ENCODE peak calls at places on chromosomes 13 and 19, in eight cellular contexts. J is GM23338; D is IMR-90; S is HuH-7.5; V is NCI-H510A; L is NCI-H1092; X is NCI-H1930; Y is activated CD8-positive, alpha-beta memory T cell treated with anti-CD3 and anti-CD28 coated beads for 1 hour. K is an unnamed sample.
A peak's percentile ranks its signal among the peaks of the same experiment; 100 is the strongest.

GRCh38 chr19:45215391-45216191 is 29.6 kb downstream of the EXOC3L2 start:
- DNase-seq in S (no peak), J (peak; percentile 77), V (peak; percentile 28), X (peak; percentile 13), D (no peak), Y (no peak), L (no peak), K (peak; percentile 52)

GRCh38 chr13:108957369-108958012 is 328.1 kb downstream of the MYO16 start:
- DNase-seq in L (no peak), X (no peak), S (no peak), V (no peak), D (peak; percentile 85), J (peak; percentile 22), Y (no peak), K (no peak)

GRCh38 chr13:63107163-63107935 is 1691.7 kb upstream of the PCDH20 start:
- DNase-seq in X (no peak), J (no peak), Y (no peak), D (peak; percentile 71), L (no peak), V (no peak), S (no peak), K (no peak)

GRCh38 chr19:16615788-16616187 is 12.2 kb downstream of the MED26 start:
- DNase-seq in D (no peak), V (no peak), X (no peak), L (no peak), J (peak; percentile 44), Y (no peak), S (no peak), K (no peak)

GRCh38 chr19:8900421-8900820 is 68.2 kb downstream of the MBD3L1 start:
- DNase-seq in Y (no peak), V (no peak), L (no peak), J (no peak), D (no peak), X (no peak), S (no peak), K (no peak)

GRCh38 chr19:2700660-2701360 is 1.7 kb downstream of the GNG7 start:
- DNase-seq in X (no peak), J (peak; percentile 53), Y (no peak), D (no peak), V (no peak), S (no peak), L (no peak), K (no peak)

GRCh38 chr19:41298327-41298964 is 11.5 kb upstream of the CCDC97 start:
- DNase-seq in V (no peak), S (no peak), X (no peak), Y (no peak), D (peak; percentile 82), L (no peak), J (no peak), K (peak; percentile 93)

GRCh38 chr13:94351292-94352000 is 128.0 kb downstream of the DCT start:
- DNase-seq in S (no peak), V (no peak), J (no peak), L (no peak), X (no peak), Y (no peak), D (peak; percentile 92), K (no peak)

GRCh38 chr19:4694211-4694987 is 24.3 kb upstream of the MYDGF start:
- DNase-seq in L (no peak), D (peak; percentile 94), V (no peak), Y (no peak), J (no peak), X (no peak), S (no peak), K (peak; percentile 98)

GRCh38 chr13:74210693-74211393 is 76.6 kb upstream of the KLF12 start:
- DNase-seq in D (peak; percentile 98), J (no peak), S (no peak), V (peak; percentile 0), X (peak; percentile 9), Y (no peak), L (peak; percentile 37), K (no peak)

GRCh38 chr19:41323023-41323422 is 13.1 kb downstream of the CCDC97 start:
- DNase-seq in S (no peak), V (no peak), L (no peak), D (peak; percentile 92), Y (no peak), X (no peak), J (no peak), K (no peak)

GRCh38 chr13:88526186-88526852 is 855.1 kb downstream of the SLITRK5 start:
- DNase-seq in S (no peak), Y (no peak), V (no peak), D (no peak), X (no peak), J (peak; percentile 83), L (no peak), K (no peak)

GRCh38 chr19:49161987-49162386 is 4.4 kb downstream of the TRPM4 start:
- DNase-seq in V (no peak), S (no peak), D (peak; percentile 63), Y (no peak), X (no peak), J (no peak), L (no peak), K (no peak)

GRCh38 chr19:925087-925911 is 536 bp upstream of the ARID3A start:
- DNase-seq in S (peak; percentile 96), Y (peak; percentile 63), V (no peak), J (peak; percentile 92), X (peak; percentile 75), L (peak; percentile 77), D (peak; percentile 82), K (peak; percentile 77)

GRCh38 chr19:33227242-33227650 is 1.6 kb upstream of the SLC7A10 start:
- DNase-seq in Y (no peak), D (peak; percentile 6), V (no peak), X (no peak), J (peak; percentile 76), S (no peak), L (no peak), K (no peak)

GRCh38 chr19:1266116-1266817 is 2.9 kb upstream of the CIRBP start:
- DNase-seq in D (peak; percentile 78), X (peak; percentile 80), L (peak; percentile 65), S (peak; percentile 97), V (no peak), Y (peak; percentile 78), J (peak; percentile 88), K (peak; percentile 64)

GRCh38 chr13:112931028-112931934 is 37.7 kb upstream of the MCF2L start:
- DNase-seq in D (peak; percentile 76), X (peak; percentile 62), V (peak; percentile 89), S (peak; percentile 75), J (peak; percentile 74), Y (no peak), L (peak; percentile 77), K (peak; percentile 63)

GRCh38 chr19:49441210-49441959 is at the start of gene SLC17A7:
- DNase-seq in J (peak; percentile 90), D (no peak), X (peak; percentile 51), V (no peak), L (no peak), S (no peak), Y (no peak), K (no peak)

GRCh38 chr19:34994643-34995471 is 5.3 kb upstream of the GRAMD1A start:
- DNase-seq in L (no peak), Y (no peak), S (peak; percentile 87), X (no peak), J (no peak), V (no peak), D (no peak), K (peak; percentile 70)

GRCh38 chr13:70237131-70237530 is 128.9 kb upstream of the KLHL1 start:
- DNase-seq in L (no peak), Y (no peak), S (no peak), V (no peak), J (no peak), X (no peak), D (no peak), K (no peak)

GRCh38 chr19:50514346-50515167 is 844 bp upstream of the ASPDH start:
- DNase-seq in Y (no peak), J (no peak), D (no peak), V (no peak), L (peak; percentile 75), X (peak; percentile 32), S (no peak), K (no peak)